ENCODE peak calls at places on chromosomes 1 and 21, in seven cellular contexts. P, G, Y, L, M, C and F are unnamed samples.

GRCh38 chr1:30906631-30907389 is 1.7 kb downstream of the SDC3 start:
- DNase-seq in L (no peak), G (no peak), C (peak), Y (no peak), P (no peak), M (no peak), F (peak)

GRCh38 chr1:5239911-5240310 is 585.5 kb downstream of the AJAP1 start:
- DNase-seq in G (no peak), L (no peak), Y (peak), P (no peak), M (no peak), C (no peak), F (no peak)

GRCh38 chr1:204623894-204624361 is 61.6 kb downstream of the LRRN2 start:
- DNase-seq in C (no peak), Y (no peak), M (no peak), P (no peak), L (no peak), G (no peak), F (no peak)

GRCh38 chr1:65170511-65171142 is 22.6 kb downstream of the AK4 start:
- DNase-seq in P (peak), G (peak), M (no peak), C (peak), Y (no peak), L (no peak), F (no peak)

GRCh38 chr21:14862794-14863720 is 201.7 kb downstream of the NRIP1 start:
- DNase-seq in G (peak), C (no peak), Y (no peak), L (no peak), P (peak), M (no peak), F (no peak)

GRCh38 chr1:78715181-78715661 is 65.6 kb downstream of the IFI44 start:
- DNase-seq in G (peak), Y (no peak), L (no peak), C (no peak), M (no peak), P (peak), F (no peak)

GRCh38 chr1:30687886-30688285 is 35.5 kb downstream of the MATN1 start:
- DNase-seq in M (no peak), C (no peak), G (no peak), Y (no peak), P (no peak), L (no peak), F (no peak)

GRCh38 chr1:198605426-198605825 is 33.4 kb upstream of the PTPRC start:
- DNase-seq in P (no peak), G (no peak), M (no peak), Y (no peak), L (no peak), C (no peak), F (no peak)

GRCh38 chr1:234618726-234619049 is 8.7 kb upstream of the IRF2BP2 start:
- DNase-seq in M (no peak), G (no peak), L (no peak), Y (no peak), C (no peak), P (no peak), F (no peak)

GRCh38 chr1:159008744-159009188 is 941 bp upstream of the IFI16 start:
- DNase-seq in Y (no peak), G (peak), C (no peak), M (no peak), P (no peak), L (no peak), F (peak)

GRCh38 chr21:42319851-42320602 is 4.8 kb upstream of the TFF3 start:
- DNase-seq in L (no peak), C (no peak), M (no peak), P (no peak), G (no peak), Y (no peak), F (peak)

GRCh38 chr1:193104496-193104905 is 713 bp downstream of the GLRX2 start:
- DNase-seq in L (peak), P (peak), C (peak), Y (peak), M (no peak), G (no peak), F (peak)

GRCh38 chr1:29380532-29380931 is 144.2 kb downstream of the PTPRU start:
- DNase-seq in M (no peak), Y (no peak), P (peak), C (no peak), G (peak), L (no peak), F (no peak)